ENCODE peak calls at places on chromosomes 5 and 9, in eight cellular contexts. G, O, W, Z, L, S, B and D are unnamed samples.

GRCh38 chr5:84036842-84037241 is 316.2 kb upstream of the HAPLN1 start:
- DNase-seq in G (no peak), O (no peak), W (no peak), Z (no peak), L (no peak), S (no peak), B (no peak), D (no peak)

GRCh38 chr5:56346717-56347116 is 113.6 kb upstream of the ANKRD55 start:
- DNase-seq in G (no peak), O (no peak), W (no peak), Z (no peak), L (no peak), S (no peak), B (no peak), D (no peak)

GRCh38 chr5:80238778-80239679 is 16.8 kb downstream of the SERINC5 start:
- DNase-seq in G (peak; percentile 57), O (peak; percentile 43), W (no peak), Z (peak; percentile 83), L (no peak), S (no peak), B (no peak), D (peak; percentile 74)

GRCh38 chr9:133725886-133726285 is 12.3 kb downstream of the SARDH start:
- DNase-seq in G (no peak), O (no peak), W (no peak), Z (no peak), L (no peak), S (peak; percentile 40), B (no peak), D (no peak)

GRCh38 chr5:126460977-126461376 is 37.8 kb downstream of the GRAMD2B start:
- DNase-seq in G (no peak), O (no peak), W (no peak), Z (no peak), L (no peak), S (no peak), B (no peak), D (no peak)

GRCh38 chr5:168740821-168741213 is 161.6 kb upstream of the PANK3 start:
- DNase-seq in G (no peak), O (no peak), W (no peak), Z (no peak), L (no peak), S (no peak), B (no peak), D (no peak)

GRCh38 chr9:105290401-105290800 is 46.0 kb downstream of the SLC44A1 start:
- DNase-seq in G (peak; percentile 62), O (no peak), W (no peak), Z (no peak), L (no peak), S (no peak), B (no peak), D (peak; percentile 78)

GRCh38 chr9:3181049-3181953 is 337.4 kb upstream of the PUM3 start:
- DNase-seq in G (peak; percentile 28), O (no peak), W (no peak), Z (peak; percentile 55), L (peak; percentile 24), S (no peak), B (no peak), D (peak; percentile 27)

GRCh38 chr9:104923289-104923688 is 4.7 kb downstream of the ABCA1 start:
- DNase-seq in G (peak; percentile 95), O (no peak), W (no peak), Z (no peak), L (no peak), S (no peak), B (no peak), D (peak; percentile 73)

GRCh38 chr5:57082441-57083067 is 91.3 kb upstream of the GPBP1 start:
- DNase-seq in G (peak; percentile 43), O (peak; percentile 11), W (no peak), Z (no peak), L (no peak), S (no peak), B (no peak), D (peak; percentile 17)

GRCh38 chr5:34996236-34996635 is 51.5 kb downstream of the AGXT2 start:
- DNase-seq in G (no peak), O (no peak), W (no peak), Z (no peak), L (no peak), S (no peak), B (no peak), D (no peak)

GRCh38 chr9:113468716-113469448 is 5.4 kb downstream of the RGS3 start:
- DNase-seq in G (no peak), O (no peak), W (no peak), Z (peak; percentile 66), L (no peak), S (peak; percentile 67), B (no peak), D (no peak)

GRCh38 chr5:170623576-170624181 is 119.9 kb downstream of the KCNIP1 start:
- DNase-seq in G (peak; percentile 62), O (peak; percentile 30), W (no peak), Z (no peak), L (no peak), S (no peak), B (peak; percentile 11), D (peak; percentile 70)

GRCh38 chr5:57948091-57948490 is 465.5 kb upstream of the ACTBL2 start:
- DNase-seq in G (no peak), O (no peak), W (no peak), Z (no peak), L (no peak), S (no peak), B (no peak), D (no peak)

GRCh38 chr5:115685966-115686691 is 60.3 kb upstream of the TMED7 start:
- DNase-seq in G (peak; percentile 2), O (no peak), W (no peak), Z (no peak), L (no peak), S (no peak), B (no peak), D (peak; percentile 47)

GRCh38 chr9:32581512-32582143 is 8.7 kb upstream of the NDUFB6 start:
- DNase-seq in G (peak; percentile 72), O (peak; percentile 39), W (no peak), Z (no peak), L (no peak), S (no peak), B (no peak), D (peak; percentile 76)

GRCh38 chr5:74367241-74367733 is 273.2 kb downstream of the ENC1 start:
- DNase-seq in G (no peak), O (no peak), W (no peak), Z (peak; percentile 56), L (no peak), S (no peak), B (no peak), D (no peak)

GRCh38 chr9:88873635-88874034 is 117.6 kb upstream of the S1PR3 start:
- DNase-seq in G (no peak), O (no peak), W (no peak), Z (no peak), L (no peak), S (no peak), B (no peak), D (no peak)

GRCh38 chr5:177430146-177430951 is 3.9 kb downstream of the GRK6 start:
- DNase-seq in G (no peak), O (no peak), W (no peak), Z (no peak), L (no peak), S (no peak), B (no peak), D (no peak)

GRCh38 chr9:109972026-109973005 is 192.3 kb downstream of the PALM2AKAP2 start:
- DNase-seq in G (no peak), O (no peak), W (no peak), Z (no peak), L (no peak), S (no peak), B (no peak), D (no peak)

GRCh38 chr9:137112564-137113384 is 1.8 kb downstream of the DPP7 start:
- DNase-seq in G (no peak), O (no peak), W (no peak), Z (peak; percentile 55), L (no peak), S (no peak), B (no peak), D (no peak)

GRCh38 chr9:88198346-88198807 is 60.1 kb upstream of the SPATA31C2 start:
- DNase-seq in G (peak; percentile 44), O (no peak), W (no peak), Z (no peak), L (no peak), S (no peak), B (no peak), D (peak; percentile 62)

GRCh38 chr9:91197232-91198181 is 164.2 kb downstream of the AUH start:
- DNase-seq in G (peak; percentile 97), O (peak; percentile 79), W (no peak), Z (peak; percentile 77), L (no peak), S (no peak), B (no peak), D (peak; percentile 100)

GRCh38 chr5:140833993-140834392 is at the start of gene PCDHA7:
- DNase-seq in G (peak; percentile 12), O (peak; percentile 26), W (no peak), Z (no peak), L (no peak), S (no peak), B (no peak), D (peak; percentile 20)